ENCODE peak calls at places on chromosomes 12 and 14, in eight cellular contexts. L is fibroblast of lung; T is BE2C; P is body of pancreas; E is endothelial cell of umbilical vein; B is cardiac muscle cell; Y is naive thymus-derived CD4-positive, alpha-beta T cell; Q is OCI-LY7. V is an unnamed sample. For H3K4me1, the result is how much of the 10 kb centered on the place peaks cover.

GRCh38 chr14:42214981-42215491 is 608.4 kb downstream of the LRFN5 start:
- DNase-seq in L (peak), T (no peak), P (no peak), E (peak), B (peak), Y (no peak), Q (no peak), V (no peak)

GRCh38 chr14:104516906-104517305 is 62.7 kb upstream of the C14orf180 start:
- DNase-seq in L (no peak), T (no peak), P (no peak), E (no peak), B (no peak), Y (no peak), Q (no peak), V (no peak)

GRCh38 chr14:100662850-100663527 is 63.7 kb upstream of the DLK1 start:
- DNase-seq in L (peak), T (peak), P (peak), E (peak), B (peak), Y (peak), Q (peak), V (peak)

GRCh38 chr12:116542345-116542950 is 16.7 kb upstream of the MAP1LC3B2 start:
- DNase-seq in L (no peak), T (peak), P (no peak), E (peak), B (no peak), Y (no peak), Q (no peak), V (no peak)

GRCh38 chr14:75630695-75631452 is 29.8 kb downstream of the ERG28 start:
- DNase-seq in L (no peak), T (no peak), P (no peak), E (no peak), B (no peak), Y (no peak), Q (no peak), V (no peak)

GRCh38 chr12:117277875-117278274 is 83.6 kb downstream of the NOS1 start:
- DNase-seq in L (no peak), T (no peak), P (no peak), E (no peak), B (no peak), Y (no peak), Q (no peak), V (no peak)

GRCh38 chr12:120955232-120955631 is 23.1 kb upstream of the HNF1A start:
- DNase-seq in L (no peak), T (no peak), P (no peak), E (no peak), B (no peak), Y (no peak), Q (no peak), V (no peak)

GRCh38 chr12:21502164-21502496 is 541 bp downstream of the GOLT1B start:
- DNase-seq in L (peak), T (no peak), P (peak), E (peak), B (peak), Y (peak), Q (peak), V (no peak)

GRCh38 chr12:92928431-92928961 is 599 bp downstream of the EEA1 start:
- DNase-seq in L (peak), T (no peak), P (no peak), E (peak), B (peak), Y (peak), Q (peak), V (peak)

GRCh38 chr14:63717704-63718103 is 10.2 kb downstream of the SGPP1 start:
- DNase-seq in L (peak), T (no peak), P (no peak), E (peak), B (peak), Y (peak), Q (peak), V (no peak)

GRCh38 chr12:117100251-117100650 is 1.0 kb upstream of the TESC start:
- DNase-seq in L (peak), T (no peak), P (no peak), E (no peak), B (no peak), Y (no peak), Q (no peak), V (no peak)

GRCh38 chr12:114013601-114014345 is 47.6 kb upstream of the RBM19 start:
- DNase-seq in L (peak), T (peak), P (no peak), E (no peak), B (peak), Y (no peak), Q (peak), V (no peak)

GRCh38 chr12:105836235-105836634 is 302.5 kb downstream of the NUAK1 start:
- DNase-seq in L (no peak), T (no peak), P (no peak), E (no peak), B (no peak), Y (no peak), Q (no peak), V (no peak)

GRCh38 chr12:79678306-79678705 is 12.5 kb downstream of the PAWR start:
- DNase-seq in L (no peak), T (no peak), P (no peak), E (no peak), B (no peak), Y (no peak), Q (no peak), V (no peak)

GRCh38 chr14:24171422-24172260 is at the start of gene REC8:
- DNase-seq in L (peak), T (peak), P (peak), E (peak), B (peak), Y (peak), Q (no peak), V (peak)

GRCh38 chr14:84976805-84977204 is 553.1 kb upstream of the FLRT2 start:
- DNase-seq in L (no peak), T (no peak), P (no peak), E (no peak), B (no peak), Y (no peak), Q (no peak), V (no peak)

GRCh38 chr14:84323963-84324362 is 1206.0 kb upstream of the FLRT2 start:
- DNase-seq in L (peak), T (no peak), P (no peak), E (peak), B (peak), Y (no peak), Q (no peak), V (no peak)

GRCh38 chr12:48351022-48351708 is 446 bp upstream of the ZNF641 start:
- DNase-seq in L (peak), T (no peak), P (peak), E (peak), B (peak), Y (peak), Q (no peak), V (peak)

GRCh38 chr12:41932470-41932991 is 212.1 kb downstream of the GXYLT1 start:
- DNase-seq in L (peak), T (peak), P (peak), E (peak), B (peak), Y (no peak), Q (peak), V (peak)

GRCh38 chr14:39988939-39989338 is 556.7 kb upstream of the FBXO33 start:
- DNase-seq in L (peak), T (no peak), P (no peak), E (no peak), B (peak), Y (peak), Q (peak), V (no peak)

GRCh38 chr12:64560395-64561301 is 49.6 kb upstream of the RASSF3 start:
- DNase-seq in L (peak), T (peak), P (peak), E (peak), B (peak), Y (no peak), Q (no peak), V (no peak)

GRCh38 chr12:56487448-56488040 is 417 bp downstream of the GLS2 start:
- DNase-seq in L (no peak), T (peak), P (peak), E (peak), B (no peak), Y (peak), Q (no peak), V (no peak)
- H3K4me3 ChIP-seq in L (peak), T (peak), P (peak), E (no peak), B (peak), Y (peak), Q (no peak), V (peak)

DNA sequence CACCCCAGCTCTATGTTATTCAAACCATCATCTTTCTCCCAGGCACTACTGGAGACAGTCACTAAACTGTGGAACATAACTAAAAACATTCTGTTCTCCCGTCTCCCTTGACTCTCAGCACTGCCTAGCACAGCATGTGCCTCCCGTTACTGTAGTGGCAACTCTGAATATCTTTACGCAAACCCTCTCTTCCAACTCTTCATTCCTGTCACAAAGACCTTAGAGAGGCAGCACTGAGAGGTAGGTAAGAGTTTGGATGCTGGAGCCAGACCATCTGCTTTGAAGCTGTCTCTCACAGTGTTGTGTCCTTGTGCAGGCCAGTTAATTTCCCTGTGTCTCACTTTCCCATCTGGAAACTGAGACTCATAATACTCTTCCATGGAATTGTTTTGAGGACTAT is 108.1 kb downstream of the DIP2B start:
- DNase-seq in L (no peak), T (no peak), P (no peak), E (no peak), B (no peak), Y (no peak), Q (no peak), V (no peak)
- H3K4me1 ChIP-seq in L (under half), T (under half), P (under half), E (under half), B (under half), Y (under half), Q (under half), V (under half)

GRCh38 chr12:108637222-108637621 is 3.5 kb upstream of the SELPLG start:
- DNase-seq in L (no peak), T (no peak), P (no peak), E (no peak), B (no peak), Y (no peak), Q (peak), V (peak)

GRCh38 chr12:108637631-108638030 is 3.9 kb upstream of the SELPLG start:
- DNase-seq in L (no peak), T (no peak), P (no peak), E (no peak), B (no peak), Y (no peak), Q (peak), V (no peak)

GRCh38 chr12:108635201-108635996 is 1.7 kb upstream of the SELPLG start:
- DNase-seq in L (no peak), T (no peak), P (peak), E (no peak), B (no peak), Y (peak), Q (peak), V (peak)

GRCh38 chr12:108634225-108634795 is 616 bp upstream of the SELPLG start:
- DNase-seq in L (no peak), T (no peak), P (peak), E (no peak), B (no peak), Y (peak), Q (peak), V (no peak)

DNA sequence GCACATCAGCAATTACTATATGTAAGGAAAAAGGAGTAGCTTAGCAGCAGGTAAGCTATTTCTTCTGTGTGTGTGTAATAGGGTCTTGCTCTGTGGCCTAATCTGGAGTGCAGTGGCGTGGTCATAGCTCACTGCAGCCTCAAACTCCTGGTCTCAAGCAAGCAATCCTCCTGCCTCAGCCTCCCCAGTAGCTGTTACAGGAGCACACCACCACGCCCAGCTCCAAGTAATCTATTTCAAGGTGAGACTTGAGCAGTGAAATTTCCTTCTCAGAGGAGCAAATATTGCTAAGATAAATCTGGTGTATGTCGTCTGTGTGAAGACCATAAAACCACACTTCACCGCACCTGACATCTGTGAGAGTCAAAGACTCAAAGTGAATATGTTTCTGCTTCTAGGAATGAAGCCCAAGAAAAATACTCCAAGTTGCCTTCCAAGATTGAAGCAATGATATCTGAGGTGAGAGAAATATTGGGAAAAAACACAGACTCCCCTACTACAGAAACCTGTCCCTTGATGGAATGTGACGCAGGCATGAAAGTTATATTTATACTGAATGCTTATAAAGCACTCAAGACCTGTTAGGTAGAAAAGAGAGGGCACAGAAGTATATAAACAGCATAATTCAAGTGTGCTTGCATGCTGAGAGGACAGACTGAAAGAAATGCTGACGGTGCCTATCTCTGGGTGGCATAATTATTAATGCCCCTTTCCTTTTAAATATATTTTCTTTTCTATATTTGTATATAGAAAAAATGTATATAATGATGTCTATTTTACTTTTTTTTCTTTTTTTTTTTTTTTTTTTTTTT is 2.5 kb upstream of the SELPLG start:
- DNase-seq in L (no peak), T (no peak), P (no peak), E (no peak), B (no peak), Y (peak), Q (peak), V (no peak)
- H3K4me3 ChIP-seq in L (no peak), T (no peak), P (no peak), E (no peak), B (no peak), Y (peak), Q (peak), V (no peak)

GRCh38 chr14:55073856-55074255 is 22.4 kb downstream of the MAPK1IP1L start:
- DNase-seq in L (peak), T (no peak), P (no peak), E (no peak), B (peak), Y (no peak), Q (no peak), V (no peak)

GRCh38 chr14:55075628-55076027 is 24.2 kb downstream of the MAPK1IP1L start:
- DNase-seq in L (peak), T (no peak), P (no peak), E (no peak), B (no peak), Y (no peak), Q (no peak), V (no peak)

GRCh38 chr14:55074662-55075061 is 23.2 kb downstream of the MAPK1IP1L start:
- DNase-seq in L (peak), T (no peak), P (no peak), E (no peak), B (no peak), Y (no peak), Q (peak), V (no peak)

GRCh38 chr14:55071051-55071450 is 19.6 kb downstream of the MAPK1IP1L start:
- DNase-seq in L (peak), T (no peak), P (no peak), E (peak), B (no peak), Y (no peak), Q (no peak), V (no peak)

DNA sequence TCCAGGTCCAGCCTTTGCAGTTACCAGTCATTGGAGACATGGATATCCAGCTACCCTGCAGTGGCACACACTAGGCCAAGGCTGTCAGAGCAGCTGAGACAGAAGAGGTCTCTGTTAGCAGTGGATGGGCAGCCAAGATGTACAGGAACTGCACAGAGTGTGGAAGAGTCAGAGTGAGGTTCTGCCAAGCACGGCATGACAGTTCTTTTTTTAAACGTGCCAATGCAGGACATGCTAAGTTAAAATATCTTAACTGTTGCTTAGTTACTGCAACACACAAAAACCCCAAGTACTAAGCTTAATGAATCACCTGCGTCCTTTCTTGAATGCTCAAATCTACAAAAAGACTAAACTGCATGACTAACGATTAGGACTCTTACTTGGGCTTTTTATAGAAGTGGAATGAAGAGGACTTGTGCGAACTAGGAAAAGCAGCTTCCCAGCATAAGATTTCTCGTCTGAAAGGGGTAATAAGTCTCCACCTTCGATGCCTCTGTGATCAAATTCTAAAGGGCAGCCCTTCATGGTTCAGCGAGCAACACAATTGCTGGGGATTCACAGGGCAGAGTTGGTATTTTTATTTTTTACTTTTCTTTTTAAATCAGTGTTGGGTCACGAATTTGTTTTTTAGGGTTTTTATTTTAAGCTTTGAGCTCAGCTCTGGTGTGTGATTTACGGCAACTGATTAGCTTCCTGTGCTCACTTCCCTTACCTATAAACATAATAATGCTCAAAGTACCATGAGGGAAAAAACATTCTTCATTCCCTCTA is 20.6 kb downstream of the MAPK1IP1L start:
- DNase-seq in L (peak), T (no peak), P (no peak), E (peak), B (peak), Y (peak), Q (peak), V (no peak)
- H3K4me1 ChIP-seq in L (under half), T (under half), P (under half), E (under half), B (under half), Y (under half), Q (under half), V (under half)

DNA sequence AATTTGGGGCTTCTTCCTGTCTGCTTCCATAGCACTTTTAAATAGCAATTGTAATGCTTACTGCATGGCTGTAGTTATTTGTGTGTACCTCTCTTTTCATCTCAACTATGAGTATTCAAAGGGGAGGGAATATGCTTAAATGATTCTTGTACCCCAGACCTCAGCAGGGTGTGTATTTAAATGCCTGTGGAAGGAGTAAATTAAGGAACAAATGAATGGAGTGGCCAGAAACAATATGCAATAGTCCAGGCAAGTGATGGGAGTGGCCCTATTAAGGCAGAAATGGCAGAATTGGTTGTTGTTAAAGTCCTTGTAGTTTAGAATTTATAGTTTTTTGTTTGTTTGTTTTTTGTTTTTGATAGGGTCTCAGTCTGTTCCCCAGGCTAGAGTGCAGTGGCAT is 1.5 kb downstream of the RAD51B start:
- DNase-seq in L (no peak), T (no peak), P (no peak), E (no peak), B (no peak), Y (no peak), Q (no peak), V (no peak)
- H3K4me3 ChIP-seq in L (no peak), T (no peak), P (no peak), E (no peak), B (no peak), Y (no peak), Q (peak), V (no peak)

GRCh38 chr12:6378709-6379427 is 3.5 kb upstream of the SCNN1A start:
- DNase-seq in L (peak), T (no peak), P (no peak), E (no peak), B (no peak), Y (no peak), Q (no peak), V (peak)
- H3K4me1 ChIP-seq in L (under half), T (under half), P (half or more), E (under half), B (under half), Y (under half), Q (under half), V (under half)

GRCh38 chr12:132926417-132926833 is 29.7 kb downstream of the ZNF605 start:
- DNase-seq in L (no peak), T (no peak), P (no peak), E (no peak), B (no peak), Y (no peak), Q (no peak), V (no peak)
- H3K4me3 ChIP-seq in L (no peak), T (no peak), P (no peak), E (no peak), B (no peak), Y (peak), Q (no peak), V (no peak)